ENCODE peak calls at places on chromosomes 16 and 17, in five cellular contexts. B is OCI-LY7, T is A549, D is transverse colon, O is stomach. V is an unnamed sample. For H3K4me1 and H3K9me3, the result is how much of the 10 kb centered on the place peaks cover.

GRCh38 chr17:17343896-17344506 is 40.8 kb downstream of the NT5M start:
- DNase-seq in B (no peak), T (no peak), D (no peak), O (peak), V (no peak)

GRCh38 chr17:41666708-41667279 is 21.9 kb upstream of the EIF1 start:
- DNase-seq in B (peak), T (peak), D (peak), O (peak), V (peak)

GRCh38 chr16:49194499-49195260 is 87.0 kb downstream of the CBLN1 start:
- DNase-seq in B (no peak), T (no peak), D (no peak), O (no peak), V (no peak)

GRCh38 chr17:60231234-60231633 is 81.5 kb downstream of the CA4 start:
- DNase-seq in B (peak), T (peak), D (no peak), O (no peak), V (peak)

GRCh38 chr17:34306466-34306865 is 12.8 kb upstream of the CCL8 start:
- DNase-seq in B (no peak), T (peak), D (no peak), O (no peak), V (peak)

GRCh38 chr17:48052956-48053757 is 5.0 kb downstream of the NFE2L1 start:
- DNase-seq in B (no peak), T (no peak), D (peak), O (peak), V (no peak)

GRCh38 chr17:147796-148740 is 10.7 kb downstream of the SCGB1C2 start:
- DNase-seq in B (no peak), T (no peak), D (no peak), O (peak), V (no peak)

GRCh38 chr17:56690441-56691291 is 97.2 kb downstream of the NOG start:
- DNase-seq in B (no peak), T (no peak), D (no peak), O (no peak), V (no peak)

GRCh38 chr17:46903762-46904672 is 18.9 kb upstream of the GOSR2 start:
- DNase-seq in B (no peak), T (no peak), D (no peak), O (no peak), V (no peak)

GRCh38 chr16:6027733-6028132 is 930.1 kb upstream of the EEF2KMT start:
- DNase-seq in B (no peak), T (no peak), D (no peak), O (no peak), V (no peak)

GRCh38 chr17:43543300-43543699 is 2.8 kb downstream of the ETV4 start:
- DNase-seq in B (no peak), T (no peak), D (no peak), O (no peak), V (no peak)

GRCh38 chr16:50668368-50669008 is 12.6 kb downstream of the SNX20 start:
- DNase-seq in B (no peak), T (no peak), D (no peak), O (peak), V (no peak)

GRCh38 chr17:73689596-73690275 is 45.5 kb upstream of the SDK2 start:
- DNase-seq in B (no peak), T (no peak), D (no peak), O (no peak), V (no peak)

GRCh38 chr16:29029168-29029994 is 44.5 kb downstream of the LAT start:
- DNase-seq in B (no peak), T (peak), D (no peak), O (no peak), V (no peak)

GRCh38 chr16:29842732-29843346 is 20.2 kb downstream of the CDIPT start:
- DNase-seq in B (no peak), T (no peak), D (no peak), O (no peak), V (no peak)

GRCh38 chr17:74919440-74920305 is 3.4 kb downstream of the USH1G start:
- DNase-seq in B (no peak), T (peak), D (no peak), O (peak), V (peak)

GRCh38 chr17:71790791-71791190 is 330.0 kb upstream of the SOX9 start:
- DNase-seq in B (no peak), T (no peak), D (no peak), O (no peak), V (no peak)

GRCh38 chr16:11224096-11224893 is 31.7 kb downstream of the SOCS1 start:
- DNase-seq in B (peak), T (no peak), D (peak), O (peak), V (peak)

GRCh38 chr17:46949291-46950174 is 26.6 kb downstream of the GOSR2 start:
- DNase-seq in B (no peak), T (no peak), D (no peak), O (no peak), V (no peak)

GRCh38 chr16:28212532-28212873 is 738 bp upstream of the XPO6 start:
- DNase-seq in B (no peak), T (no peak), D (no peak), O (no peak), V (no peak)

GRCh38 chr16:5678371-5678770 is 580.8 kb upstream of the EEF2KMT start:
- DNase-seq in B (no peak), T (no peak), D (no peak), O (no peak), V (no peak)

GRCh38 chr16:65745-66144 is 6.7 kb downstream of the RHBDF1 start:
- DNase-seq in B (peak), T (peak), D (peak), O (peak), V (peak)

GRCh38 chr17:705863-706262 is 8.8 kb downstream of the VPS53 start:
- DNase-seq in B (no peak), T (no peak), D (no peak), O (peak), V (peak)

GRCh38 chr16:11328172-11329079 is 16.8 kb upstream of the RMI2 start:
- DNase-seq in B (peak), T (peak), D (peak), O (peak), V (peak)

GRCh38 chr17:75524971-75525805 is at the start of gene LLGL2:
- DNase-seq in B (peak), T (peak), D (peak), O (peak), V (peak)

GRCh38 chr17:12985431-12986285 is 32.2 kb downstream of the ELAC2 start:
- DNase-seq in B (no peak), T (no peak), D (no peak), O (no peak), V (no peak)

DNA sequence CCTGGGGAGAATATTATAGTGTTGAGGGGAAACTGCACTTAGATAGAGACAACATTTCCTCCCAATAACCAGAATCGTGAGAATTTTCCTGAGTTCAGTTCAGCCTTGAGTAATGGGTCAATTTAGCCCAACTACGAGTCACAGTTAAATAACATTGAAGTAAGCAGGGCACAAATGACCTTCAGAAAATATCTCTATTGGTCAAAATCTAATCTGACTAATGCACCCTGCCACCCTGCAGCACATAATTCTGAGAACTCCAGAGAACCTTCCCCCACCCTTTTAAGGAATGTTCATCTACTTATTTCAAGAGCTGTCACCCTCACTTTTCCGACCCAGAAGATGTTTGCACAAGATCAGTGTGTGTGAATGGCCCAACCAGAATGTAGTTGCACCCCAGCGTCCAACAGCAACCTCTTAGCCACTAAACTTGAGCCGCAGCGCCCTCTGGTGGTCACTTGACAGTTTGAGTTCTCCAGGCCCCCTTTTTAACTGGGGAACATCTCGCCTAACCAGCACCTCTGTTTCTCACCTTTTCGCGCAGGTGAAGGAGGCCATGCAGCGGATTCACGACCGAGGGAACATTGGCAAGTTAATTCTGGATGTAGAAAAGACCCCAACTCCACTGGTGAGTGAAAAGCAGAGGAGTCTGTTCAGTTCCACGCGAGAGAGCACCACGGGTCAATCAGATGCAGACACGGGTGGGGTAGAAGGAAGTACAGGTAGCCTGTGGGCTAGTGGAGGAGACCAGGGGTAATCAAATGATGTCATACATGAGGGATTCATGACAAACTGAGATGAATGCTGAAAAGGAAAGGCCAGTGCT is 50.8 kb upstream of the CLEC3A start:
- DNase-seq in B (peak), T (peak), D (peak), O (peak), V (peak)
- H3K4me3 ChIP-seq in B (no peak), T (no peak), D (no peak), O (no peak), V (no peak)

GRCh38 chr17:31319253-31319661 is 2.2 kb downstream of the EVI2A start:
- DNase-seq in B (peak), T (no peak), D (no peak), O (no peak), V (no peak)

GRCh38 chr17:31320231-31320630 is 1.2 kb downstream of the EVI2A start:
- DNase-seq in B (peak), T (no peak), D (no peak), O (no peak), V (no peak)

GRCh38 chr17:31320791-31321190 is 631 bp downstream of the EVI2A start:
- DNase-seq in B (no peak), T (no peak), D (no peak), O (no peak), V (no peak)

GRCh38 chr17:31321481-31321880 is at the start of gene EVI2A:
- DNase-seq in B (peak), T (no peak), D (peak), O (no peak), V (peak)

GRCh38 chr17:31318298-31319190 is 2.9 kb downstream of the EVI2A start:
- DNase-seq in B (peak), T (no peak), D (peak), O (peak), V (peak)
- H3K4me1 ChIP-seq in B (under half), T (under half), D (under half), O (under half), V (under half)

DNA sequence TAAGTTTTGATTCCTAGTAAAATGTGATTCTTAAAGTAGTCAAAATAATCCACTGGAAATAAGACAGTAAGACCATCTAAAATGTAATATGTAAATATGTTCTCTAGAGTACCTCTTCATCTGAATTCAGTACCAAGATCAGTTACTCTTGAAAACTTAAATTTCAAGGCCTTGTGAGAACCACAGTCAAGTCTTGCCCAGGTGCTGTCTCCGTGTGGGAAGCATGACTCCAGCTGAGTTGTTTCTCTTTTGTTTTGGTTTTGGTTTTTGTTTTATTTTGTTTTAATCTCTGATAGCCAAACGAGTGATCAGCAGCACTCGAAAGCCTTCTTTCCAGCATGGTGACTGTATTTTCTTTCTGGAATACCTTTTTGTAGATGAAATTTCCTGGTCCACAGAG is 907.0 kb downstream of the KCNJ18 start:
- DNase-seq in B (no peak), T (no peak), D (no peak), O (no peak), V (no peak)
- H3K9me3 ChIP-seq in B (under half), T (under half), D (under half), O (under half), V (under half)

DNA sequence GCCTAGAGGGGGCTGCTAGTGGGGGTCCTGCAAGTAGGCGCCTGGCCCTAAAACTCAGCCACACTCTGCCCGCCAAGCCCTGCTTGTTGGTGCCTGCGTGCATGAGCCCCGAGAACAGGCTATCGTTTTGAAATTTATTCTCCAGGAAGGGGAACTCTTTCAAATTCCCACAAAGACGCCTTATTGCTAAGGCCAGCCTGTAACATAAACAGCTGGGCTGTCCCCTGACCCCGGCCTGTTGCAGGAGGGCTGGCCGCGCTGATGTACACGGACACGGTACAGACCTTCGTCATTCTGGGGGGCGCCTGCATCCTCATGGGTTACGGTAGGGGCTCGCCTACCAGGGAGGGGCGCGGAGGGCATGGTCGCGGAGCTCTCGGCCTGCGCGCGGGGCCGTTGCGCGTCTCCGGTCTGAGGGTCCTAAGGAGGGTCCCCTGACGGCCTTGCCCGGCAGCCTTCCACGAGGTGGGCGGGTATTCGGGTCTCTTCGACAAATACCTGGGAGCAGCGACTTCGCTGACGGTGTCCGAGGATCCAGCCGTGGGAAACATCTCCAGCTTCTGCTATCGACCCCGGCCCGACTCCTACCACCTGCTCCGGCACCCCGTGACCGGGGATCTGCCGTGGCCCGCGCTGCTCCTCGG is 4.3 kb downstream of the SLC5A2 start:
- DNase-seq in B (no peak), T (no peak), D (no peak), O (no peak), V (no peak)
- H3K4me3 ChIP-seq in B (peak), T (peak), D (peak), O (peak), V (peak)

DNA sequence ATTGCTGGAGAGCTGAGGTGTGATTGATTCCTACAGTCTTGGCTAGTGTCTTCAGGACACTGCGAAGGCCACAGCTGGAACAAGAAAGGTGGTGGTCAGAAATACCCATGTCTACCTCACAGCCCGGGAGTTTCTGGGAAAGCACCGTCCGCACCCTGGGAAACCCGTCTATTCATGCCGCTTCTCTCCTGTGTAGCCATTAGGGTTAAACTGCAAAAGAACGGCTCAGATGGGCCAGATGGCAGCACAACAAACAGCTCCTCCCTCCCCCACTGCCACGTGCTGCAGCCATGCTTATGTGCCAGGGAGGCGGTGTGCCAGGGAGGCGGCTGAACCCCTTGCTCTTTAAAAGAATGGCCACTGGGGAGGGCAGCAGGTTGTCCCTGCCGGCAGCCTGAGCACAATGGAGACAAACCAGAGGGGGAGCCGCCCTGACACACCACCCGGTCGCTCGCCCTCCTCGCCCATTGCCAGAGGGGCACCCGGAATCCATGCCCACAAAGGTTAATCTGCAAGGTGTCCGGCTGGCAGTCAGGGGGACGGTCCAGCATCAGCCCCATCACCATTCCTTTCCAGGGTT is 65.2 kb downstream of the CYTH1 start:
- DNase-seq in B (peak), T (peak), D (peak), O (peak), V (peak)
- H3K4me1 ChIP-seq in B (half or more), T (under half), D (half or more), O (half or more), V (under half)

DNA sequence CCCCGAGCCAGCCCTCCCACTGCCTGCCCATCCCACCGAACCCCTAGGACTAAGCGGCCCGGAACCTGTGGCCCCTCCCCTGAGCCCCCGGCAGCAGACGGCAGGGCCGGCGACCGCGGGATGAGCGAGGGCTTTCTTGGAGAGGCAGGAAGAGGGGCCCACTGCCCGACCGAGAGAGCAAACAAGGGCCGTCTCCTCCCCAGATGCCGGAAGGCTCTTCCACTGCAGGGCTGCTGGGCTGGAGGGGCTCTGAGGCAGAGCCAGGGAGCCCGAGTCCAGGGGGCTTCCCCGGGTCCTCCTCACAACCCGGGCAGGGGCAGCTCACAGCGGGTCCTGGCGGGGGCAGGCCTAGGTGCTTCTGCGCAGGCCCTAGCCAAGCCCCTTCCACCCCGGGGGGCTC is 2.9 kb downstream of the PERCC1 start:
- DNase-seq in B (no peak), T (no peak), D (no peak), O (no peak), V (no peak)
- H3K9me3 ChIP-seq in B (under half), T (under half), D (under half), O (under half), V (under half)

GRCh38 chr17:67290994-67291362 is 46.0 kb upstream of the HELZ start:
- DNase-seq in B (no peak), T (no peak), D (no peak), O (no peak), V (no peak)

GRCh38 chr17:67290244-67290993 is 45.4 kb upstream of the HELZ start:
- DNase-seq in B (no peak), T (no peak), D (no peak), O (no peak), V (no peak)

GRCh38 chr17:67285360-67285759 is 40.4 kb upstream of the HELZ start:
- DNase-seq in B (no peak), T (no peak), D (no peak), O (no peak), V (no peak)

GRCh38 chr17:67293251-67294203 is 48.5 kb upstream of the HELZ start:
- DNase-seq in B (peak), T (peak), D (peak), O (peak), V (peak)

DNA sequence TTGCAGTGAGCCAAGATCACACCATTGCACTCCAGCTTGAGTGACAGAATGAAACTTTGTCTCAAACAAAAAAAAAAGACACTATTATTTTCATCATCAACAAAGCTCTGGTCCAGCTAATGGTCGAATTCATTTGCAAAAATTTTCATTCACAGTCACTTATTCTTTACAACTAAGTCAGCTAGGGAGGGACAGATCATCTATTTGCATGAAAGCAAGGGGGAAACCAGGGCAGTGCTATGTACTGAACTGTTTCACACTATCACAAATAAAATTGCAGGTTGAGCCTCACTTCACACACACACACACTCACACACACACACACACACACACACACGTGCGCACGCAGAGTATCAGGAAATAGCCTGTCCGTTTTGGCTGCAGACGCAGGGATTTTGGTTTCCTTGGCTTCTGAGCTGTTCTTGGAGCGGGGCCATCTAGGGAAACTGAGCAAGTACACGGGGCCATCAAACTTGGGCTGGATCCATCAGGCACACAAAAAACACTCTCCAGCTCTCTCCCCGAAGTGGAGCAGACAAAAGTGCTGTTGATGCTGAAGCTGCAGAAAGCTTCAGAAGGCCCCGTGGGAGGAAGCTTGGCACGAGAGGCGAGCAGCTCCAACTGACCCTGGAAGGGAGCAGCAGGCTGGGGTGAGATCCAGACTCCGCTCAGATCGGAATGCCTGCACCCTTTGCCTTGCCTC is 44.3 kb upstream of the HELZ start:
- DNase-seq in B (peak), T (no peak), D (peak), O (peak), V (peak)
- H3K4me3 ChIP-seq in B (no peak), T (no peak), D (no peak), O (no peak), V (no peak)

GRCh38 chr16:88777801-88778415 is 7.1 kb downstream of the PIEZO1 start:
- DNase-seq in B (no peak), T (no peak), D (no peak), O (no peak), V (no peak)
- H3K4me1 ChIP-seq in B (under half), T (under half), D (half or more), O (half or more), V (under half)